ENCODE peak calls at places on chromosome 5, in eight cellular contexts. Y is dorsolateral prefrontal cortex, D is astrocyte, F is ovary, H is neural progenitor cell, X is right atrium auricular region, C is OCI-LY7, O is coronary artery. J is an unnamed sample.

GRCh38 chr5:37730896-37731455 is 108.9 kb downstream of the GDNF start:
- DNase-seq in H (no peak), X (no peak), D (no peak), O (no peak), Y (no peak), F (no peak), C (no peak), J (no peak)

GRCh38 chr5:10307206-10308148 is at the start of gene CMBL:
- DNase-seq in F (peak; percentile 67), O (no peak), Y (peak; percentile 38), X (no peak), D (peak; percentile 70), C (no peak), H (peak; percentile 52), J (peak; percentile 39)

GRCh38 chr5:139524932-139525585 is 36.1 kb upstream of the UBE2D2 start:
- DNase-seq in H (no peak), D (no peak), C (no peak), X (no peak), O (no peak), Y (no peak), F (no peak), J (no peak)

GRCh38 chr5:135724475-135725065 is 109.9 kb upstream of the SLC25A48 start:
- DNase-seq in D (no peak), O (no peak), C (no peak), H (no peak), F (no peak), Y (no peak), X (no peak), J (no peak)

GRCh38 chr5:90201923-90202322 is 207.6 kb downstream of the CETN3 start:
- DNase-seq in X (no peak), F (no peak), Y (no peak), H (no peak), D (peak; percentile 92), O (no peak), C (no peak), J (no peak)

GRCh38 chr5:68727931-68728330 is 365.9 kb upstream of the SLC30A5 start:
- DNase-seq in F (no peak), O (no peak), H (no peak), C (no peak), X (no peak), Y (no peak), D (peak; percentile 18), J (no peak)

GRCh38 chr5:119302916-119303897 is 52.6 kb upstream of the TNFAIP8 start:
- DNase-seq in F (no peak), H (no peak), X (no peak), C (no peak), Y (no peak), O (no peak), D (peak; percentile 99), J (no peak)

GRCh38 chr5:170479484-170479883 is 24.3 kb upstream of the KCNIP1 start:
- DNase-seq in D (no peak), H (no peak), F (no peak), O (no peak), C (no peak), Y (no peak), X (peak; percentile 5), J (no peak)

GRCh38 chr5:102561894-102562760 is 63.3 kb upstream of the SLCO6A1 start:
- DNase-seq in C (peak; percentile 16), O (no peak), H (peak; percentile 67), Y (no peak), X (no peak), F (no peak), D (no peak), J (no peak)

GRCh38 chr5:119742311-119742710 is 113.0 kb downstream of the FAM170A start:
- DNase-seq in X (no peak), O (no peak), F (no peak), Y (no peak), C (no peak), H (no peak), D (no peak), J (no peak)

GRCh38 chr5:113330533-113331200 is 104.1 kb downstream of the TSSK1B start:
- DNase-seq in D (peak; percentile 30), X (no peak), H (peak; percentile 31), Y (no peak), C (peak; percentile 61), F (no peak), O (no peak), J (no peak)

GRCh38 chr5:134053840-134054338 is 49.1 kb upstream of the VDAC1 start:
- DNase-seq in C (no peak), F (no peak), O (no peak), X (no peak), D (peak; percentile 72), H (no peak), Y (no peak), J (no peak)

GRCh38 chr5:129951039-129951438 is 46.8 kb downstream of the CHSY3 start:
- DNase-seq in H (no peak), C (no peak), F (no peak), Y (no peak), D (no peak), X (no peak), O (no peak), J (no peak)

GRCh38 chr5:94241288-94241651 is 377.1 kb downstream of the KIAA0825 start:
- DNase-seq in O (no peak), Y (no peak), H (no peak), C (no peak), X (no peak), F (no peak), D (peak; percentile 92), J (no peak)

GRCh38 chr5:148033138-148033537 is 30.6 kb upstream of the SPINK5 start:
- DNase-seq in D (no peak), O (no peak), Y (no peak), C (no peak), X (no peak), H (no peak), F (no peak), J (no peak)

GRCh38 chr5:115398726-115399125 is 102.3 kb upstream of the CCDC112 start:
- DNase-seq in F (no peak), O (no peak), C (no peak), H (no peak), X (no peak), D (peak; percentile 95), Y (no peak), J (no peak)

GRCh38 chr5:74357827-74358226 is 282.7 kb downstream of the ENC1 start:
- DNase-seq in X (no peak), Y (no peak), F (no peak), D (no peak), H (no peak), O (no peak), C (no peak), J (no peak)

GRCh38 chr5:130471-131175 is 38.7 kb downstream of the PLEKHG4B start:
- DNase-seq in Y (no peak), C (no peak), D (peak; percentile 69), H (no peak), X (no peak), O (no peak), F (no peak), J (no peak)

GRCh38 chr5:123429221-123429954 is 6.2 kb upstream of the CEP120 start:
- DNase-seq in Y (no peak), H (no peak), X (no peak), F (no peak), O (no peak), D (no peak), C (no peak), J (no peak)
- H3K27ac ChIP-seq in Y (no peak overlapping the region), H (no peak overlapping the region), X (no peak overlapping the region), F (no peak overlapping the region), O (no peak overlapping the region), D (no peak overlapping the region), C (no peak overlapping the region), J (no peak overlapping the region)

GRCh38 chr5:177312649-177313181 is 1.0 kb upstream of the MXD3 start:
- DNase-seq in Y (no peak), O (no peak), X (no peak), H (peak; percentile 73), F (peak; percentile 47), D (no peak), C (peak; percentile 92), J (no peak)
- H3K27ac ChIP-seq in Y (no peak overlapping the region), O (no peak overlapping the region), X (no peak overlapping the region), H (no peak overlapping the region), F (no peak overlapping the region), D (peak overlapping the region; percentile 62), C (peak overlapping the region; percentile 92), J (no peak overlapping the region)

GRCh38 chr5:142636093-142636492 is 49.8 kb downstream of the FGF1 start:
- DNase-seq in O (no peak), F (no peak), C (no peak), X (no peak), Y (no peak), D (no peak), H (no peak), J (no peak)

GRCh38 chr5:142634375-142635018 is 51.4 kb downstream of the FGF1 start:
- DNase-seq in O (no peak), H (no peak), F (no peak), C (no peak), D (peak; percentile 39), Y (no peak), X (no peak), J (no peak)

GRCh38 chr5:142639455-142639854 is 46.4 kb downstream of the FGF1 start:
- DNase-seq in Y (no peak), C (no peak), D (no peak), X (no peak), F (no peak), H (no peak), O (no peak), J (no peak)

GRCh38 chr5:142637871-142638270 is 48.0 kb downstream of the FGF1 start:
- DNase-seq in H (no peak), D (no peak), Y (no peak), F (no peak), C (no peak), O (no peak), X (no peak), J (no peak)

DNA sequence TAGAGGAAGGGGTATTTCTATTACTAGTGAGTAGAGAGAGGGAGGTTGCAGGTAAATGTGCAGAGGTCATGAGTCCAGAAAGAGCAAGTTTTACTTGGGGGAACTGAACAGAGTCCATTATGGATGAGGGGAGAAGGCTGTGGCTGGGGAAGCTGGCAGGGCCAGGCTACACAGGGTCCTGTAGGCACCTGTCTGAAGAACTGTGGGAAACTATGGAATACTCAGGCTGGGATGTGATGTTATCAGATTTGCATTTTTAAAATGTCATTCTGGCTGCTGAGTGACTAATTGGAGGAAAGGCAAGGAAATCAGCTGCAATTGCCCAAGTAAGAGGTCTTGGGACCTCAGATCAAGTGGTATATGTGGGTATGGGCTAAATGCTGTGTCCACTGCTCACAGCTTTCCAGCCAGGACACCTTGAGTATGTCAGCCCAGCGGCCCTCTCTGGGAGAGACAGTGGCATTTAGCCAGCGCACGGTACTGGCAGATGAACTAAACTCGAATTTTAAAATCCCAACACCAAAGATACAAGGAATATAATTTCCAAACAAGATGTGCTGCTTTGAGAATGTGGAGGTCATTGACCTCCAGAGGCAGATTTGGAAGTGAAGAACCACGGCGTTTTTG is 49.1 kb downstream of the FGF1 start:
- DNase-seq in X (no peak), Y (no peak), O (no peak), D (no peak), C (no peak), H (no peak), F (no peak), J (no peak)
- H3K27ac ChIP-seq in X (no peak overlapping the region), Y (no peak overlapping the region), O (peak overlapping the region; percentile 72), D (no peak overlapping the region), C (no peak overlapping the region), H (no peak overlapping the region), F (no peak overlapping the region), J (no peak overlapping the region)

GRCh38 chr5:19047277-19047676 is 940.7 kb downstream of the CDH18 start:
- DNase-seq in D (no peak), H (peak; percentile 11), O (no peak), Y (no peak), X (no peak), C (no peak), F (no peak), J (no peak)
- H3K27ac ChIP-seq in D (no peak overlapping the region), H (no peak overlapping the region), O (no peak overlapping the region), Y (no peak overlapping the region), X (no peak overlapping the region), C (no peak overlapping the region), F (no peak overlapping the region), J (no peak overlapping the region)

GRCh38 chr5:150363185-150363584 is 5.7 kb downstream of the TCOF1 start:
- DNase-seq in D (no peak), X (no peak), O (no peak), H (no peak), Y (no peak), C (no peak), F (no peak), J (no peak)
- H3K27ac ChIP-seq in D (no peak overlapping the region), X (no peak overlapping the region), O (no peak overlapping the region), H (no peak overlapping the region), Y (no peak overlapping the region), C (no peak overlapping the region), F (no peak overlapping the region), J (no peak overlapping the region)

J was measured in lung.